ENCODE peak calls at places on chromosome X, in ten cellular contexts. One of them, this sample, is unnamed.

GRCh38 chrX:7194606-7195005 is 46.7 kb upstream of the PUDP start:
- DNase-seq in NCI-H460: no peak
- DNase-seq in stimulated activated CD4-positive, alpha-beta T cell treated with anti-CD3 and anti-CD28 coated beads, TNF-alpha, amount 100 ng/mL, for 4 hours: no peak
- DNase-seq in activated T-cell treated with anti-CD3 and anti-CD28 coated beads for 1 hour: no peak
- DNase-seq in foreskin fibroblast: no peak
- DNase-seq in CD8-positive, alpha-beta memory T cell: no peak
- DNase-seq in activated CD4-positive, alpha-beta T cell treated with anti-CD3 and anti-CD28 coated beads, Interleukin-2, amount 50 U/mL, for 1 hour: no peak
- DNase-seq in tibial nerve: no peak
- DNase-seq in brain microvascular endothelial cell: no peak
- DNase-seq in EL: no peak
- DNase-seq in this sample: no peak

GRCh38 chrX:51568586-51568985 is 50.1 kb downstream of the CENPVL3 start:
- DNase-seq in NCI-H460: no peak
- DNase-seq in stimulated activated CD4-positive, alpha-beta T cell treated with anti-CD3 and anti-CD28 coated beads, TNF-alpha, amount 100 ng/mL, for 4 hours: no peak
- DNase-seq in activated T-cell treated with anti-CD3 and anti-CD28 coated beads for 1 hour: no peak
- DNase-seq in foreskin fibroblast: peak
- DNase-seq in CD8-positive, alpha-beta memory T cell: no peak
- DNase-seq in activated CD4-positive, alpha-beta T cell treated with anti-CD3 and anti-CD28 coated beads, Interleukin-2, amount 50 U/mL, for 1 hour: no peak
- DNase-seq in tibial nerve: no peak
- DNase-seq in brain microvascular endothelial cell: peak
- DNase-seq in EL: peak
- DNase-seq in this sample: no peak

GRCh38 chrX:153828723-153829548 is 1.4 kb downstream of the PDZD4 start:
- DNase-seq in NCI-H460: no peak
- DNase-seq in stimulated activated CD4-positive, alpha-beta T cell treated with anti-CD3 and anti-CD28 coated beads, TNF-alpha, amount 100 ng/mL, for 4 hours: no peak
- DNase-seq in activated T-cell treated with anti-CD3 and anti-CD28 coated beads for 1 hour: no peak
- DNase-seq in foreskin fibroblast: no peak
- DNase-seq in CD8-positive, alpha-beta memory T cell: no peak
- DNase-seq in activated CD4-positive, alpha-beta T cell treated with anti-CD3 and anti-CD28 coated beads, Interleukin-2, amount 50 U/mL, for 1 hour: no peak
- DNase-seq in tibial nerve: no peak
- DNase-seq in brain microvascular endothelial cell: no peak
- DNase-seq in EL: peak
- DNase-seq in this sample: no peak

GRCh38 chrX:69136546-69137331 is 28.5 kb downstream of the PJA1 start:
- DNase-seq in NCI-H460: no peak
- DNase-seq in stimulated activated CD4-positive, alpha-beta T cell treated with anti-CD3 and anti-CD28 coated beads, TNF-alpha, amount 100 ng/mL, for 4 hours: no peak
- DNase-seq in activated T-cell treated with anti-CD3 and anti-CD28 coated beads for 1 hour: no peak
- DNase-seq in foreskin fibroblast: peak
- DNase-seq in CD8-positive, alpha-beta memory T cell: no peak
- DNase-seq in activated CD4-positive, alpha-beta T cell treated with anti-CD3 and anti-CD28 coated beads, Interleukin-2, amount 50 U/mL, for 1 hour: no peak
- DNase-seq in tibial nerve: peak
- DNase-seq in brain microvascular endothelial cell: no peak
- DNase-seq in EL: no peak
- DNase-seq in this sample: no peak

GRCh38 chrX:22950278-22951266 is 49.2 kb upstream of the DDX53 start:
- DNase-seq in NCI-H460: peak
- DNase-seq in stimulated activated CD4-positive, alpha-beta T cell treated with anti-CD3 and anti-CD28 coated beads, TNF-alpha, amount 100 ng/mL, for 4 hours: no peak
- DNase-seq in activated T-cell treated with anti-CD3 and anti-CD28 coated beads for 1 hour: no peak
- DNase-seq in foreskin fibroblast: peak
- DNase-seq in CD8-positive, alpha-beta memory T cell: no peak
- DNase-seq in activated CD4-positive, alpha-beta T cell treated with anti-CD3 and anti-CD28 coated beads, Interleukin-2, amount 50 U/mL, for 1 hour: no peak
- DNase-seq in tibial nerve: no peak
- DNase-seq in brain microvascular endothelial cell: peak
- DNase-seq in EL: peak
- DNase-seq in this sample: peak

GRCh38 chrX:30196322-30196721 is 19.0 kb upstream of the MAGEB2 start:
- DNase-seq in NCI-H460: no peak
- DNase-seq in stimulated activated CD4-positive, alpha-beta T cell treated with anti-CD3 and anti-CD28 coated beads, TNF-alpha, amount 100 ng/mL, for 4 hours: no peak
- DNase-seq in activated T-cell treated with anti-CD3 and anti-CD28 coated beads for 1 hour: no peak
- DNase-seq in foreskin fibroblast: no peak
- DNase-seq in CD8-positive, alpha-beta memory T cell: no peak
- DNase-seq in activated CD4-positive, alpha-beta T cell treated with anti-CD3 and anti-CD28 coated beads, Interleukin-2, amount 50 U/mL, for 1 hour: no peak
- DNase-seq in tibial nerve: no peak
- DNase-seq in brain microvascular endothelial cell: peak
- DNase-seq in EL: no peak
- DNase-seq in this sample: no peak

GRCh38 chrX:68830486-68831404 is 1.9 kb downstream of the EFNB1 start:
- DNase-seq in NCI-H460: no peak
- DNase-seq in stimulated activated CD4-positive, alpha-beta T cell treated with anti-CD3 and anti-CD28 coated beads, TNF-alpha, amount 100 ng/mL, for 4 hours: no peak
- DNase-seq in activated T-cell treated with anti-CD3 and anti-CD28 coated beads for 1 hour: no peak
- DNase-seq in foreskin fibroblast: no peak
- DNase-seq in CD8-positive, alpha-beta memory T cell: no peak
- DNase-seq in activated CD4-positive, alpha-beta T cell treated with anti-CD3 and anti-CD28 coated beads, Interleukin-2, amount 50 U/mL, for 1 hour: no peak
- DNase-seq in tibial nerve: no peak
- DNase-seq in brain microvascular endothelial cell: no peak
- DNase-seq in EL: no peak
- DNase-seq in this sample: no peak

GRCh38 chrX:19183777-19184485 is 61.7 kb upstream of the ADGRG2 start:
- DNase-seq in NCI-H460: no peak
- DNase-seq in stimulated activated CD4-positive, alpha-beta T cell treated with anti-CD3 and anti-CD28 coated beads, TNF-alpha, amount 100 ng/mL, for 4 hours: no peak
- DNase-seq in activated T-cell treated with anti-CD3 and anti-CD28 coated beads for 1 hour: no peak
- DNase-seq in foreskin fibroblast: no peak
- DNase-seq in CD8-positive, alpha-beta memory T cell: no peak
- DNase-seq in activated CD4-positive, alpha-beta T cell treated with anti-CD3 and anti-CD28 coated beads, Interleukin-2, amount 50 U/mL, for 1 hour: no peak
- DNase-seq in tibial nerve: no peak
- DNase-seq in brain microvascular endothelial cell: no peak
- DNase-seq in EL: no peak
- DNase-seq in this sample: no peak

GRCh38 chrX:28189011-28189410 is 207.8 kb upstream of the DCAF8L1 start:
- DNase-seq in NCI-H460: no peak
- DNase-seq in stimulated activated CD4-positive, alpha-beta T cell treated with anti-CD3 and anti-CD28 coated beads, TNF-alpha, amount 100 ng/mL, for 4 hours: no peak
- DNase-seq in activated T-cell treated with anti-CD3 and anti-CD28 coated beads for 1 hour: no peak
- DNase-seq in foreskin fibroblast: peak
- DNase-seq in CD8-positive, alpha-beta memory T cell: no peak
- DNase-seq in activated CD4-positive, alpha-beta T cell treated with anti-CD3 and anti-CD28 coated beads, Interleukin-2, amount 50 U/mL, for 1 hour: no peak
- DNase-seq in tibial nerve: no peak
- DNase-seq in brain microvascular endothelial cell: peak
- DNase-seq in EL: no peak
- DNase-seq in this sample: no peak

GRCh38 chrX:16320765-16321355 is 153.6 kb downstream of the MAGEB17 start:
- DNase-seq in NCI-H460: no peak
- DNase-seq in stimulated activated CD4-positive, alpha-beta T cell treated with anti-CD3 and anti-CD28 coated beads, TNF-alpha, amount 100 ng/mL, for 4 hours: no peak
- DNase-seq in activated T-cell treated with anti-CD3 and anti-CD28 coated beads for 1 hour: no peak
- DNase-seq in foreskin fibroblast: peak
- DNase-seq in CD8-positive, alpha-beta memory T cell: no peak
- DNase-seq in activated CD4-positive, alpha-beta T cell treated with anti-CD3 and anti-CD28 coated beads, Interleukin-2, amount 50 U/mL, for 1 hour: no peak
- DNase-seq in tibial nerve: no peak
- DNase-seq in brain microvascular endothelial cell: peak
- DNase-seq in EL: peak
- DNase-seq in this sample: no peak

This sample was measured in dermis microvascular lymphatic vessel endothelial cell.